ENCODE peak calls at places on chromosomes 2 and 18, in four cellular contexts. L, J, V and U are unnamed samples.

GRCh38 chr2:154978244-154978643 is 279.7 kb downstream of the KCNJ3 start:
- DNase-seq in L (no peak), J (no peak), V (no peak), U (no peak)

GRCh38 chr2:12719400-12720104 is 2.8 kb downstream of the TRIB2 start:
- DNase-seq in V (no peak), L (no peak), J (no peak), U (no peak)

GRCh38 chr18:74819433-74820059 is 221.9 kb downstream of the ZNF407 start:
- DNase-seq in V (no peak), L (no peak), J (peak; percentile 19), U (peak; percentile 55)

GRCh38 chr2:43169091-43169936 is 57.1 kb downstream of the ZFP36L2 start:
- DNase-seq in J (no peak), V (no peak), L (peak; percentile 77), U (no peak)

GRCh38 chr2:186582698-186583097 is 7.2 kb upstream of the ITGAV start:
- DNase-seq in V (no peak), L (no peak), J (no peak), U (no peak)

GRCh38 chr2:176268976-176269318 is 295 bp upstream of the MTX2 start:
- DNase-seq in V (no peak), L (no peak), J (no peak), U (no peak)

GRCh38 chr2:33038230-33038629 is 91.5 kb downstream of the LTBP1 start:
- DNase-seq in J (no peak), V (no peak), L (no peak), U (no peak)

GRCh38 chr2:180291060-180291459 is 284.0 kb upstream of the CWC22 start:
- DNase-seq in J (no peak), V (no peak), L (no peak), U (no peak)

GRCh38 chr2:130374587-130375290 is 18.9 kb downstream of the PTPN18 start:
- DNase-seq in L (no peak), V (peak; percentile 31), J (no peak), U (no peak)

GRCh38 chr2:196587061-196587460 is 52.5 kb upstream of the CCDC150 start:
- DNase-seq in V (no peak), L (no peak), J (no peak), U (no peak)

GRCh38 chr2:48145845-48146452 is 239.7 kb upstream of the FBXO11 start:
- DNase-seq in L (no peak), V (peak; percentile 37), J (peak; percentile 58), U (no peak)

GRCh38 chr2:156845806-156846558 is 409.8 kb downstream of the GPD2 start:
- DNase-seq in L (no peak), V (no peak), J (no peak), U (peak; percentile 6)

GRCh38 chr2:152686308-152686707 is 31.0 kb downstream of the PRPF40A start:
- DNase-seq in V (no peak), L (no peak), J (no peak), U (no peak)

GRCh38 chr2:218257390-218257981 is 3.3 kb upstream of the GPBAR1 start:
- DNase-seq in J (no peak), V (peak; percentile 65), L (peak; percentile 56), U (peak; percentile 72)

GRCh38 chr2:88757025-88757424 is 65.6 kb downstream of the RPIA start:
- DNase-seq in V (no peak), L (no peak), J (no peak), U (no peak)

GRCh38 chr2:71018625-71019024 is 24.0 kb upstream of the TEX261 start:
- DNase-seq in J (no peak), V (no peak), L (no peak), U (no peak)

GRCh38 chr2:238108423-238109201 is 8.5 kb downstream of the ESPNL start:
- DNase-seq in L (peak; percentile 43), V (peak; percentile 33), J (no peak), U (no peak)

GRCh38 chr2:88265352-88265960 is 95.3 kb downstream of the THNSL2 start:
- DNase-seq in V (peak; percentile 39), L (peak; percentile 40), J (peak; percentile 86), U (no peak)

GRCh38 chr2:212554233-212554632 is 15.6 kb upstream of the ERBB4 start:
- DNase-seq in V (no peak), L (no peak), J (no peak), U (no peak)

GRCh38 chr2:231530099-231531085 is at the start of gene NMUR1:
- DNase-seq in J (no peak), L (no peak), V (peak; percentile 84), U (peak; percentile 74)

GRCh38 chr2:201775326-201775725 is 5.4 kb downstream of the ALS2 start:
- DNase-seq in V (no peak), L (no peak), J (no peak), U (no peak)

GRCh38 chr2:15957881-15958713 is 17.7 kb downstream of the MYCN start:
- DNase-seq in J (no peak), L (no peak), V (no peak), U (no peak)

GRCh38 chr18:73279499-73279898 is 411.7 kb upstream of the NETO1 start:
- DNase-seq in J (no peak), L (no peak), V (no peak), U (no peak)

GRCh38 chr18:75475228-75475627 is 47.7 kb upstream of the SMIM21 start:
- DNase-seq in L (no peak), V (no peak), J (no peak), U (no peak)

GRCh38 chr2:126704434-126705165 is 48.6 kb downstream of the GYPC start:
- DNase-seq in V (no peak), J (no peak), L (no peak), U (no peak)

GRCh38 chr2:186590538-186591441 is 934 bp downstream of the ITGAV start:
- DNase-seq in J (peak; percentile 48), L (no peak), V (peak; percentile 44), U (peak; percentile 28)

GRCh38 chr2:38156262-38156835 is 80.4 kb upstream of the CYP1B1 start:
- DNase-seq in J (no peak), L (no peak), V (no peak), U (no peak)

GRCh38 chr2:240579771-240580614 is 6.5 kb upstream of the CAPN10 start:
- DNase-seq in L (peak; percentile 62), J (peak; percentile 96), V (peak; percentile 34), U (no peak)

GRCh38 chr2:189421644-189422043 is 19.6 kb upstream of the WDR75 start:
- DNase-seq in V (no peak), L (no peak), J (no peak), U (no peak)

GRCh38 chr18:58020567-58021107 is 23.4 kb upstream of the NEDD4L start:
- DNase-seq in J (no peak), V (no peak), L (no peak), U (no peak)

DNA sequence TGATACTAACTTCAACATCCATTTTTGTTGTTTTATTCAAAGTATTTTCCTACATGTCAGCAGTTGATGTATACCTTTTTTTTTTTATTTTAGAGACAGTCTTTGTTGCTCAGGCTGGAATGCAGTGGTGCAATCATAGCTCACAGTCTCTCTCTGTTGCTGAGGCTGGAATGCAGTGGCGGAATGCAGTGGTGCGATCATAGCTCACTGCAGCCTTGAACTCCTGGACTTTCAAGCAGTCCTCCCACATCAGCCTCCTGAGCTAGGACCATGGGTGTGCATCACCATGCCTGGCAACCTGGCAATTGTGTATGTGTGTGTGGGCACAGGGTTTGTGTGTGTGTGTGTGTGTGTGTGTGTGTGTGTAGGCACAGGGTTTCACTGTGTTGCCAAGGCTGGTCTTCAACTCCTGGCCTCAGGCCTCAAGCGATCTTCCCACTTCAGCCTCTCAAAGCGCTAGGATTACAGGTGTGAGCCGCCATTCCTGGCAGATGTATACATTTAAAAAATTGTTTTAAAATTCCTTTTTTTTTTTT is 24.8 kb downstream of the SANBR start:
- DNase-seq in L (no peak), V (no peak), J (peak; percentile 95), U (no peak)
- TF ChIP-seq TARDBP in L (no peak), V (no peak), J (peak; percentile 83), U (no peak)

DNA sequence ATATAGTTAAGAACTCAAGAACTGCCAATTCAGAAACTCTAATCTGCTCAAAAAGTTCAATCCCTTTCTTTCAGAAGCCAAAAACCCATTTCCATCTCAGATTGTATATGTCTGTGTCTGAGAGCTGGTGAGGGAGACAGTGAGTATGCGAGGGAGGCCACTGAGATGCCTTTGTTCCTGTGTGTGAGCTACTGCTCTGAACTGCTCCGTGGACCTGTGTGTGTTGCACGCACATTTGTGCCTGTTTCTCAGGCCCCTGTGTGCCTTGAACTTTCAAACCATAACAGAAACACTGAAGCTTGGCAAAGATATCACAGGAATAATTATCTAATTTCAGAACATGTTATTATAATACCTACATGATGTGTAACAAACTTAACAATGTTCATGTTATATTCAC is 2.4 kb upstream of the PKDCC start:
- DNase-seq in L (no peak), J (no peak), V (no peak), U (no peak)
- TF ChIP-seq TARDBP in L (no peak), J (no peak), V (no peak), U (no peak)

GRCh38 chr2:209425082-209426071 is 1.5 kb downstream of the MAP2 start:
- DNase-seq in L (no peak), J (peak; percentile 32), V (no peak), U (peak; percentile 25)

GRCh38 chr2:209423562-209424541 is at the start of gene MAP2:
- DNase-seq in V (peak; percentile 60), J (peak; percentile 61), L (no peak), U (peak; percentile 88)

GRCh38 chr2:209426432-209426831 is 2.6 kb downstream of the MAP2 start:
- DNase-seq in V (no peak), J (no peak), L (no peak), U (no peak)

GRCh38 chr2:209416913-209417312 is 6.9 kb upstream of the MAP2 start:
- DNase-seq in L (no peak), V (no peak), J (no peak), U (no peak)

DNA sequence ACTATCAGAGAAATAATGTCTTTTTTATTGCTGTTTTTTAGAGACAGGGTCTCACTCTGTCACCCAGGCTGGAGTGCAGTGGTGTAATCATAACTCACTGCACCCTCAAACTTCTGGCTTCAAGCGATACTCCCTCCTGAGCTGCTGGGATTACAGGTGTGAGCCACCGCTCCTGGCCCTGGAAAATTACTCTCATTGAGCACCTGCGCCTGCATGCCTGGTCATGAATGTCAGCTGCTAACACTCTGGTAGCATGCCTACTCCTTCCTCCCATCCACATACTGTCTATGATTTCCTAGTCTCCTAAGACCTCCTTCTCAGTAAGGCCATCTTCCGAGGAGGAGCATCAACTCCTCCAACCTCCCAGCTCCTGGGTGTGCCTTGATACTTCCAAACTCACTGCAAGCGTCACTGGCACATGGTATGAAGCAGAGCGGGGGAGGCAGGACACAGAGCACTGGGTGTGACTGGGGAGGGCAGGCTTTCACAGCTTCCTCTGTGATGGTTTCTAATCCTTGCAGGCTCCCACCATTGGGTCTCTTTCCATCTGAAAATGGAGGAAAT is 1.6 kb upstream of the MAP2 start:
- DNase-seq in V (no peak), J (no peak), L (no peak), U (no peak)
- TF ChIP-seq TARDBP in V (no peak), J (no peak), L (no peak), U (no peak)

DNA sequence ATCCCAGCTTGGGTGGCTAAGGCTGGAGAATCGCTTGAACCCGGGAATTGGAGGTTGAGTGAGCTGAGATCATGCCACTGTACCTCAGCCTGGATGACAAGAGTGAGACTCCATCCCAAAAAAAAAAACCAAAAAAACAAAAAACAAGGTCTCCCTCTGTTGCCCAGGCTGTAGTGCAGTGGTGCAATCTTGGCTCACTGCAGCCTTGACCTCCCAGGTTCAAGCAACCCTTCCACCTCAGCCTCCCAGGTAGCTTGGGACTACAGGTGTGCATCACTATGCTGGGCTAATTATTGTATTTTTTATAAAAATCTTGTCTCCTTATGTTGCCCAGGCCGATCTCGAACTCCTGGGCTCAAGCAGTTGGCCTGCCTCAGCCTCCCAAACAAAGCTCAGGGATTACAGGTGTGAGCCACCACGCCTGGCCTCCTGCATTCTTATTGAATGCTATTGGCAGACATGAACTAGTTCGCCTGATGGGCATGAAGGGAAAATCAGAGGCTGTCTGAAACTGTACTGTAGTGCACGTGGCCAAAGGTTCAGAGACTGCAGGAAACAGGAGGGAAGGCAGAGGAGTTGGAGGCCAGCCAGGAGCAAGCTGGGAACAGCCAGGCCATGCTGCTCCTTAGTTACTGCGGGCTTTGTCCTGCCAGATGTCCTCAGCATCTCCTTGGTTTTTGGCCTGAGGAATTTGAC is 16.0 kb upstream of the ASXL2 start:
- DNase-seq in L (no peak), V (no peak), J (peak; percentile 49), U (no peak)
- TF ChIP-seq TARDBP in L (no peak), V (no peak), J (no peak), U (no peak)